ENCODE peak calls at places on chromosomes 3 and 15, in ten cellular contexts. One of them, this sample, is unnamed.

GRCh38 chr3:28836199-28836598 is 444.7 kb upstream of the RBMS3 start:
- DNase-seq in A549: no peak
- DNase-seq in CD8-positive, alpha-beta memory T cell: no peak
- DNase-seq in MM.1S: no peak
- DNase-seq in GM23248: peak
- DNase-seq in OCI-LY7: no peak
- DNase-seq in stomach: no peak
- DNase-seq in CD4-positive, alpha-beta T cell: no peak
- DNase-seq in dorsolateral prefrontal cortex: no peak
- DNase-seq in CD4-positive, alpha-beta memory T cell: no peak
- DNase-seq in this sample: no peak

GRCh38 chr3:17137321-17137826 is 252.6 kb downstream of the PLCL2 start:
- DNase-seq in A549: no peak
- DNase-seq in dorsolateral prefrontal cortex: no peak
- DNase-seq in CD8-positive, alpha-beta memory T cell: no peak
- DNase-seq in CD4-positive, alpha-beta memory T cell: no peak
- DNase-seq in MM.1S: no peak
- DNase-seq in CD4-positive, alpha-beta T cell: no peak
- DNase-seq in stomach: no peak
- DNase-seq in OCI-LY7: no peak
- DNase-seq in GM23248: no peak
- DNase-seq in this sample: no peak

GRCh38 chr3:17742092-17742836 is at the start of gene TBC1D5:
- DNase-seq in GM23248: peak
- DNase-seq in dorsolateral prefrontal cortex: peak
- DNase-seq in stomach: peak
- DNase-seq in CD4-positive, alpha-beta T cell: peak
- DNase-seq in MM.1S: peak
- DNase-seq in CD4-positive, alpha-beta memory T cell: peak
- DNase-seq in A549: peak
- DNase-seq in CD8-positive, alpha-beta memory T cell: peak
- DNase-seq in OCI-LY7: peak
- DNase-seq in this sample: peak

GRCh38 chr3:78941587-78941986 is 826.2 kb downstream of the ROBO1 start:
- DNase-seq in dorsolateral prefrontal cortex: no peak
- DNase-seq in CD8-positive, alpha-beta memory T cell: no peak
- DNase-seq in GM23248: peak
- DNase-seq in OCI-LY7: no peak
- DNase-seq in A549: peak
- DNase-seq in MM.1S: no peak
- DNase-seq in stomach: no peak
- DNase-seq in CD4-positive, alpha-beta T cell: no peak
- DNase-seq in CD4-positive, alpha-beta memory T cell: no peak
- DNase-seq in this sample: no peak

GRCh38 chr15:92638291-92638708 is 17.3 kb downstream of the FAM174B start:
- DNase-seq in dorsolateral prefrontal cortex: no peak
- DNase-seq in stomach: peak
- DNase-seq in CD8-positive, alpha-beta memory T cell: no peak
- DNase-seq in GM23248: no peak
- DNase-seq in MM.1S: peak
- DNase-seq in CD4-positive, alpha-beta T cell: no peak
- DNase-seq in CD4-positive, alpha-beta memory T cell: no peak
- DNase-seq in A549: no peak
- DNase-seq in OCI-LY7: no peak
- DNase-seq in this sample: no peak

GRCh38 chr3:148372476-148372875 is 325.2 kb upstream of the AGTR1 start:
- DNase-seq in stomach: no peak
- DNase-seq in CD4-positive, alpha-beta memory T cell: no peak
- DNase-seq in A549: peak
- DNase-seq in CD8-positive, alpha-beta memory T cell: no peak
- DNase-seq in OCI-LY7: no peak
- DNase-seq in dorsolateral prefrontal cortex: no peak
- DNase-seq in MM.1S: no peak
- DNase-seq in GM23248: peak
- DNase-seq in CD4-positive, alpha-beta T cell: no peak
- DNase-seq in this sample: no peak

GRCh38 chr15:90423920-90424319 is 35.9 kb downstream of the IQGAP1 start:
- DNase-seq in CD4-positive, alpha-beta T cell: no peak
- DNase-seq in stomach: no peak
- DNase-seq in OCI-LY7: no peak
- DNase-seq in CD4-positive, alpha-beta memory T cell: no peak
- DNase-seq in A549: no peak
- DNase-seq in dorsolateral prefrontal cortex: no peak
- DNase-seq in CD8-positive, alpha-beta memory T cell: no peak
- DNase-seq in GM23248: no peak
- DNase-seq in MM.1S: no peak
- DNase-seq in this sample: no peak

GRCh38 chr3:46934508-46935167 is 41.9 kb downstream of the CCDC12 start:
- DNase-seq in CD4-positive, alpha-beta T cell: no peak
- DNase-seq in OCI-LY7: no peak
- DNase-seq in A549: peak
- DNase-seq in CD4-positive, alpha-beta memory T cell: no peak
- DNase-seq in stomach: no peak
- DNase-seq in CD8-positive, alpha-beta memory T cell: no peak
- DNase-seq in dorsolateral prefrontal cortex: no peak
- DNase-seq in MM.1S: no peak
- DNase-seq in GM23248: peak
- DNase-seq in this sample: peak

GRCh38 chr3:190120161-190121060 is at the start of gene P3H2:
- DNase-seq in CD8-positive, alpha-beta memory T cell: no peak
- DNase-seq in dorsolateral prefrontal cortex: peak
- DNase-seq in stomach: peak
- DNase-seq in CD4-positive, alpha-beta memory T cell: peak
- DNase-seq in OCI-LY7: no peak
- DNase-seq in GM23248: peak
- DNase-seq in MM.1S: peak
- DNase-seq in A549: peak
- DNase-seq in CD4-positive, alpha-beta T cell: no peak
- DNase-seq in this sample: peak

GRCh38 chr3:13841141-13841540 is 38.7 kb downstream of the WNT7A start:
- DNase-seq in CD4-positive, alpha-beta memory T cell: no peak
- DNase-seq in A549: peak
- DNase-seq in MM.1S: no peak
- DNase-seq in CD8-positive, alpha-beta memory T cell: no peak
- DNase-seq in GM23248: no peak
- DNase-seq in dorsolateral prefrontal cortex: no peak
- DNase-seq in stomach: no peak
- DNase-seq in OCI-LY7: no peak
- DNase-seq in CD4-positive, alpha-beta T cell: no peak
- DNase-seq in this sample: no peak

GRCh38 chr3:46527239-46527638 is 29.5 kb downstream of the RTP3 start:
- DNase-seq in MM.1S: no peak
- DNase-seq in CD8-positive, alpha-beta memory T cell: no peak
- DNase-seq in GM23248: no peak
- DNase-seq in CD4-positive, alpha-beta memory T cell: no peak
- DNase-seq in OCI-LY7: no peak
- DNase-seq in A549: no peak
- DNase-seq in dorsolateral prefrontal cortex: no peak
- DNase-seq in stomach: no peak
- DNase-seq in CD4-positive, alpha-beta T cell: no peak
- DNase-seq in this sample: no peak

GRCh38 chr15:94070341-94071275 is 160.8 kb upstream of the MCTP2 start:
- DNase-seq in CD8-positive, alpha-beta memory T cell: no peak
- DNase-seq in dorsolateral prefrontal cortex: no peak
- DNase-seq in CD4-positive, alpha-beta memory T cell: no peak
- DNase-seq in MM.1S: no peak
- DNase-seq in CD4-positive, alpha-beta T cell: no peak
- DNase-seq in OCI-LY7: no peak
- DNase-seq in GM23248: peak
- DNase-seq in stomach: peak
- DNase-seq in A549: peak
- DNase-seq in this sample: no peak

GRCh38 chr3:192410684-192410960 is 316.7 kb downstream of the FGF12 start:
- DNase-seq in GM23248: no peak
- DNase-seq in stomach: no peak
- DNase-seq in CD8-positive, alpha-beta memory T cell: no peak
- DNase-seq in OCI-LY7: no peak
- DNase-seq in A549: no peak
- DNase-seq in CD4-positive, alpha-beta memory T cell: no peak
- DNase-seq in CD4-positive, alpha-beta T cell: no peak
- DNase-seq in dorsolateral prefrontal cortex: no peak
- DNase-seq in MM.1S: no peak
- DNase-seq in this sample: no peak

GRCh38 chr3:192408721-192409151 is 318.6 kb downstream of the FGF12 start:
- DNase-seq in CD4-positive, alpha-beta memory T cell: no peak
- DNase-seq in dorsolateral prefrontal cortex: no peak
- DNase-seq in OCI-LY7: no peak
- DNase-seq in MM.1S: peak
- DNase-seq in GM23248: peak
- DNase-seq in A549: no peak
- DNase-seq in stomach: no peak
- DNase-seq in CD4-positive, alpha-beta T cell: no peak
- DNase-seq in CD8-positive, alpha-beta memory T cell: no peak
- DNase-seq in this sample: peak

GRCh38 chr3:192409203-192409837 is 318.0 kb downstream of the FGF12 start:
- DNase-seq in dorsolateral prefrontal cortex: no peak
- DNase-seq in CD4-positive, alpha-beta memory T cell: no peak
- DNase-seq in MM.1S: peak
- DNase-seq in stomach: no peak
- DNase-seq in OCI-LY7: no peak
- DNase-seq in CD8-positive, alpha-beta memory T cell: no peak
- DNase-seq in CD4-positive, alpha-beta T cell: no peak
- DNase-seq in A549: peak
- DNase-seq in GM23248: peak
- DNase-seq in this sample: peak

GRCh38 chr3:192409838-192410683 is 317.3 kb downstream of the FGF12 start:
- DNase-seq in A549: peak
- DNase-seq in dorsolateral prefrontal cortex: no peak
- DNase-seq in CD4-positive, alpha-beta T cell: no peak
- DNase-seq in OCI-LY7: no peak
- DNase-seq in stomach: no peak
- DNase-seq in MM.1S: peak
- DNase-seq in CD8-positive, alpha-beta memory T cell: no peak
- DNase-seq in GM23248: peak
- DNase-seq in CD4-positive, alpha-beta memory T cell: no peak
- DNase-seq in this sample: peak

GRCh38 chr3:192408007-192408655 is 319.2 kb downstream of the FGF12 start:
- DNase-seq in dorsolateral prefrontal cortex: no peak
- DNase-seq in GM23248: peak
- DNase-seq in CD8-positive, alpha-beta memory T cell: no peak
- DNase-seq in MM.1S: no peak
- DNase-seq in OCI-LY7: no peak
- DNase-seq in CD4-positive, alpha-beta memory T cell: no peak
- DNase-seq in CD4-positive, alpha-beta T cell: no peak
- DNase-seq in stomach: no peak
- DNase-seq in A549: no peak
- DNase-seq in this sample: peak
- H3K27ac ChIP-seq in dorsolateral prefrontal cortex: peak
- H3K27ac ChIP-seq in GM23248: no peak
- H3K27ac ChIP-seq in CD8-positive, alpha-beta memory T cell: no peak
- H3K27ac ChIP-seq in MM.1S: no peak
- H3K27ac ChIP-seq in OCI-LY7: no peak
- H3K27ac ChIP-seq in CD4-positive, alpha-beta memory T cell: no peak
- H3K27ac ChIP-seq in CD4-positive, alpha-beta T cell: no peak
- H3K27ac ChIP-seq in stomach: no peak
- H3K27ac ChIP-seq in A549: no peak
- H3K27ac ChIP-seq in this sample: no peak

DNA sequence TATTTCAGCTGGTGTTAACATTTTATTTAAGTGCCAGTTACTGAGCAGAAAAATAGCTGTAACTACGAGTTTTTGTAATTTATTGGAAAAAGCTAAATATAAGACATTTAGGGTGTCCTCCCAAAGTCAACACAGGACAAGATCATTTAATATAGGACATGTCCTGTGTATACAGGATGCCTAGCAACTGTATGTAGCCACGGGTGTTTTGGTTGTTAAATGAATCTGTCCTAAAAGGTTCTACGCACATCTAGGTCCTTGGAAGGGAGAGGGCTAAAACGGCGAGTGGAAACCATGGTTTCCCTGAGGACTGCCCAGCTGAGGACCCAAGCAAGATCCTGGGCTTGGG is 564 bp upstream of the ZNF621 start:
- DNase-seq in CD8-positive, alpha-beta memory T cell: no peak
- DNase-seq in OCI-LY7: no peak
- DNase-seq in GM23248: no peak
- DNase-seq in stomach: no peak
- DNase-seq in A549: no peak
- DNase-seq in CD4-positive, alpha-beta memory T cell: no peak
- DNase-seq in MM.1S: no peak
- DNase-seq in CD4-positive, alpha-beta T cell: no peak
- DNase-seq in dorsolateral prefrontal cortex: no peak
- DNase-seq in this sample: no peak
- H3K27ac ChIP-seq in CD8-positive, alpha-beta memory T cell: peak
- H3K27ac ChIP-seq in OCI-LY7: no peak
- H3K27ac ChIP-seq in GM23248: peak
- H3K27ac ChIP-seq in stomach: peak
- H3K27ac ChIP-seq in A549: peak
- H3K27ac ChIP-seq in CD4-positive, alpha-beta memory T cell: peak
- H3K27ac ChIP-seq in MM.1S: peak
- H3K27ac ChIP-seq in CD4-positive, alpha-beta T cell: peak
- H3K27ac ChIP-seq in dorsolateral prefrontal cortex: peak
- H3K27ac ChIP-seq in this sample: peak

DNA sequence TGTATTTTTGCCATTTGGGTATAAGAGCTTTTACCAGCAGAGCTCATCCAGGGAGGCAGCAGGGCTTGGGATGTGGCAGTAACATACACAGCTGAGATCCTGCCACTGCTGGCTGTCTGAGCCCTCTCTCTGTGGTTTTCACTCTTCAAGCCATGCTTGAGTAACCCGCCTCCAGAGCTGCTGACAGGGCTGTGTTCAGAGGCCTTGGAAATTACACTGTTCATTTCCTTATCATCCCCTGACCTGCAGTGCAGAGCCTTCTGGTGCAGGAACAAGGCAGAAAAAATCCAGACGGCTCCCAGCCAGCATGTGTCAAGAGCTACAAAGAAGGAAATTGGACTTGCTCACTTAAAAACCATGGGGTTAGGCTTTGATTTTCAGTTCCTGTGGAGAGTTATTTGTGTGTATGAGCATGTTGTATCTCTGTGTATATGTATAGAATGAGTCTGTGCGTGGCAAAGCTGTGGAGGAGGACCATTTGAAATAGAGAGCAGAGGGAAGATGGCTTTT is 47.0 kb downstream of the ZNF609 start:
- DNase-seq in dorsolateral prefrontal cortex: peak
- DNase-seq in CD8-positive, alpha-beta memory T cell: no peak
- DNase-seq in CD4-positive, alpha-beta T cell: peak
- DNase-seq in OCI-LY7: peak
- DNase-seq in A549: peak
- DNase-seq in stomach: peak
- DNase-seq in CD4-positive, alpha-beta memory T cell: peak
- DNase-seq in GM23248: peak
- DNase-seq in MM.1S: no peak
- DNase-seq in this sample: peak
- H3K27ac ChIP-seq in dorsolateral prefrontal cortex: peak
- H3K27ac ChIP-seq in CD8-positive, alpha-beta memory T cell: no peak
- H3K27ac ChIP-seq in CD4-positive, alpha-beta T cell: peak
- H3K27ac ChIP-seq in OCI-LY7: peak
- H3K27ac ChIP-seq in A549: no peak
- H3K27ac ChIP-seq in stomach: peak
- H3K27ac ChIP-seq in CD4-positive, alpha-beta memory T cell: no peak
- H3K27ac ChIP-seq in GM23248: peak
- H3K27ac ChIP-seq in MM.1S: no peak
- H3K27ac ChIP-seq in this sample: no peak

DNA sequence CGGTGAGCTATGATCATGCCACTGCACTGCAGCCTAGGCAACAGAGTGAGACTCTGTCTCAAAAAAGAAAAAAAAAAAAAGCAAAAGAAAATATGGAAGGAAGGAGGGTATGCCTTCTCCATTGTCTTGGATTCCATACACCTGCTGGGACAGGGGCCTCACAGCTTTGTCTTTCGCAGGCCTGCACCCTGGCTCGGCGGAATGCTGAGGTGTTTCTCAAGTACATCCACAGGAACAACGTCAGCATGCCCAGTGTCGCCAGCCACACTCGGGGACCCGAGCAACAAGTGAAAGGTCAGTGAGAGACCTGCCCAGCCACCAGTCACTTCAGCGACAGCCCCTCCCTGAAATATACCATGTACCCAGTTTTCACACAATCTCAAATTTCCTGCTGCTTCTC is 288.5 kb upstream of the UMPS start:
- DNase-seq in OCI-LY7: no peak
- DNase-seq in MM.1S: no peak
- DNase-seq in stomach: no peak
- DNase-seq in CD4-positive, alpha-beta T cell: no peak
- DNase-seq in dorsolateral prefrontal cortex: no peak
- DNase-seq in A549: no peak
- DNase-seq in CD4-positive, alpha-beta memory T cell: no peak
- DNase-seq in GM23248: no peak
- DNase-seq in CD8-positive, alpha-beta memory T cell: no peak
- DNase-seq in this sample: no peak
- H3K27ac ChIP-seq in OCI-LY7: no peak
- H3K27ac ChIP-seq in MM.1S: no peak
- H3K27ac ChIP-seq in stomach: no peak
- H3K27ac ChIP-seq in CD4-positive, alpha-beta T cell: no peak
- H3K27ac ChIP-seq in dorsolateral prefrontal cortex: peak
- H3K27ac ChIP-seq in A549: no peak
- H3K27ac ChIP-seq in CD4-positive, alpha-beta memory T cell: no peak
- H3K27ac ChIP-seq in GM23248: no peak
- H3K27ac ChIP-seq in CD8-positive, alpha-beta memory T cell: no peak
- H3K27ac ChIP-seq in this sample: no peak